ENCODE peak calls at places on chromosomes 11 and 22, in ten cellular contexts. One of them, this sample, is unnamed.

GRCh38 chr22:23511627-23512347 is 68.3 kb downstream of the IGLL1 start:
- DNase-seq in PC-3: no peak
- DNase-seq in GM06990: no peak
- DNase-seq in RWPE2: no peak
- DNase-seq in psoas muscle: no peak
- DNase-seq in brain microvascular endothelial cell: no peak
- DNase-seq in stomach: no peak
- DNase-seq in PC-9: no peak
- DNase-seq in endodermal cell: no peak
- DNase-seq in fibroblast of lung: no peak
- DNase-seq in this sample: no peak

GRCh38 chr22:37193629-37194191 is 5.7 kb upstream of the C1QTNF6 start:
- DNase-seq in endodermal cell: no peak
- DNase-seq in brain microvascular endothelial cell: no peak
- DNase-seq in PC-9: no peak
- DNase-seq in GM06990: no peak
- DNase-seq in RWPE2: peak
- DNase-seq in PC-3: no peak
- DNase-seq in psoas muscle: peak
- DNase-seq in fibroblast of lung: no peak
- DNase-seq in stomach: no peak
- DNase-seq in this sample: no peak

GRCh38 chr11:130801287-130802146 is 114.8 kb downstream of the SNX19 start:
- DNase-seq in PC-9: no peak
- DNase-seq in psoas muscle: no peak
- DNase-seq in PC-3: peak
- DNase-seq in GM06990: no peak
- DNase-seq in endodermal cell: no peak
- DNase-seq in fibroblast of lung: peak
- DNase-seq in brain microvascular endothelial cell: peak
- DNase-seq in RWPE2: no peak
- DNase-seq in stomach: no peak
- DNase-seq in this sample: peak

GRCh38 chr11:125370561-125371389 is 125.3 kb downstream of the FEZ1 start:
- DNase-seq in fibroblast of lung: no peak
- DNase-seq in GM06990: no peak
- DNase-seq in stomach: no peak
- DNase-seq in brain microvascular endothelial cell: no peak
- DNase-seq in PC-3: no peak
- DNase-seq in endodermal cell: peak
- DNase-seq in PC-9: no peak
- DNase-seq in RWPE2: no peak
- DNase-seq in psoas muscle: no peak
- DNase-seq in this sample: no peak

GRCh38 chr22:42889290-42889689 is 32.2 kb upstream of the ARFGAP3 start:
- DNase-seq in fibroblast of lung: no peak
- DNase-seq in PC-9: no peak
- DNase-seq in stomach: no peak
- DNase-seq in psoas muscle: no peak
- DNase-seq in GM06990: peak
- DNase-seq in PC-3: no peak
- DNase-seq in brain microvascular endothelial cell: no peak
- DNase-seq in endodermal cell: no peak
- DNase-seq in RWPE2: no peak
- DNase-seq in this sample: no peak

GRCh38 chr11:46006418-46007070 is 84.1 kb downstream of the LARGE2 start:
- DNase-seq in brain microvascular endothelial cell: peak
- DNase-seq in PC-9: peak
- DNase-seq in PC-3: peak
- DNase-seq in psoas muscle: no peak
- DNase-seq in GM06990: peak
- DNase-seq in endodermal cell: no peak
- DNase-seq in fibroblast of lung: peak
- DNase-seq in stomach: no peak
- DNase-seq in RWPE2: no peak
- DNase-seq in this sample: peak

GRCh38 chr11:19232910-19233503 is 7.7 kb downstream of the E2F8 start:
- DNase-seq in fibroblast of lung: peak
- DNase-seq in stomach: no peak
- DNase-seq in RWPE2: no peak
- DNase-seq in brain microvascular endothelial cell: peak
- DNase-seq in PC-9: peak
- DNase-seq in endodermal cell: no peak
- DNase-seq in PC-3: peak
- DNase-seq in GM06990: no peak
- DNase-seq in psoas muscle: no peak
- DNase-seq in this sample: peak

GRCh38 chr22:43060213-43060612 is 29.0 kb downstream of the TTLL1 start:
- DNase-seq in fibroblast of lung: peak
- DNase-seq in brain microvascular endothelial cell: no peak
- DNase-seq in stomach: peak
- DNase-seq in PC-3: peak
- DNase-seq in endodermal cell: peak
- DNase-seq in RWPE2: no peak
- DNase-seq in GM06990: peak
- DNase-seq in PC-9: no peak
- DNase-seq in psoas muscle: peak
- DNase-seq in this sample: no peak

GRCh38 chr22:42720263-42721044 is at the start of gene A4GALT:
- DNase-seq in psoas muscle: peak
- DNase-seq in endodermal cell: peak
- DNase-seq in GM06990: peak
- DNase-seq in PC-9: no peak
- DNase-seq in fibroblast of lung: no peak
- DNase-seq in PC-3: no peak
- DNase-seq in brain microvascular endothelial cell: no peak
- DNase-seq in stomach: no peak
- DNase-seq in RWPE2: no peak
- DNase-seq in this sample: no peak

GRCh38 chr11:65429724-65430405 is 7.3 kb downstream of the NEAT1 start:
- DNase-seq in brain microvascular endothelial cell: peak
- DNase-seq in PC-9: no peak
- DNase-seq in fibroblast of lung: peak
- DNase-seq in PC-3: peak
- DNase-seq in psoas muscle: peak
- DNase-seq in endodermal cell: peak
- DNase-seq in stomach: peak
- DNase-seq in RWPE2: peak
- DNase-seq in GM06990: peak
- DNase-seq in this sample: peak

GRCh38 chr11:66937334-66937733 is 20.8 kb downstream of the PC start:
- DNase-seq in brain microvascular endothelial cell: no peak
- DNase-seq in RWPE2: no peak
- DNase-seq in GM06990: no peak
- DNase-seq in PC-3: no peak
- DNase-seq in psoas muscle: no peak
- DNase-seq in fibroblast of lung: no peak
- DNase-seq in endodermal cell: no peak
- DNase-seq in PC-9: no peak
- DNase-seq in stomach: no peak
- DNase-seq in this sample: no peak

GRCh38 chr11:2265396-2265795 is 5.0 kb downstream of the ASCL2 start:
- DNase-seq in endodermal cell: peak
- DNase-seq in RWPE2: no peak
- DNase-seq in fibroblast of lung: no peak
- DNase-seq in stomach: peak
- DNase-seq in psoas muscle: peak
- DNase-seq in PC-3: no peak
- DNase-seq in PC-9: no peak
- DNase-seq in brain microvascular endothelial cell: no peak
- DNase-seq in GM06990: no peak
- DNase-seq in this sample: no peak

DNA sequence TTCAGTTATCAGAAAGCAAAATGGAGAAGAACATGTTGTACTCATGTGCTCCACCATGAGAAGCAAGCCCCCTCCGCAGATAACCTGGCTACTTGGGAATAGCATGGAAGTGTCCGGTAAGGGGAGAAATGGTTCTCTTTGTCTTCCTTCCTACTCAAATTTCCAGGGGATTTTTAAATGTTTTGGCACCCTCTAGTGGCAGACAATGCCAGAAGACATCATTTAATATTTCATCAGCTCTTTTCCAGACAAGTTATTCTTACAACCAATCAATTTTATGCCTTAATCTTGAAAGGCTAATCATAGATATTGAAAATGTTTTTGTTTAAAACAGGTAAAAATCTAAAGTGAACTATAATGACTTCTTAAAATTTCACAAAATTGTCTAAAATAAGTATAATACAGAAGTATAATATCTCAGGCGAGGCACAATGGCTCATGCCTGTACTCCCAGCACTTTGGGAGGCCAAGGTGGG is 15.7 kb downstream of the CRTAM start:
- DNase-seq in RWPE2: no peak
- DNase-seq in brain microvascular endothelial cell: peak
- DNase-seq in fibroblast of lung: peak
- DNase-seq in stomach: no peak
- DNase-seq in PC-9: peak
- DNase-seq in endodermal cell: peak
- DNase-seq in PC-3: peak
- DNase-seq in GM06990: no peak
- DNase-seq in psoas muscle: no peak
- DNase-seq in this sample: peak
- TF ChIP-seq CTCF in RWPE2: peak
- TF ChIP-seq CTCF in brain microvascular endothelial cell: peak
- TF ChIP-seq CTCF in fibroblast of lung: peak
- TF ChIP-seq CTCF in stomach: no peak
- TF ChIP-seq CTCF in PC-9: peak
- TF ChIP-seq CTCF in endodermal cell: peak
- TF ChIP-seq CTCF in PC-3: peak
- TF ChIP-seq CTCF in GM06990: peak
- TF ChIP-seq CTCF in psoas muscle: peak
- TF ChIP-seq CTCF in this sample: peak

GRCh38 chr11:77473001-77473800 is 693 bp downstream of the PAK1 start:
- DNase-seq in endodermal cell: peak
- DNase-seq in PC-3: peak
- DNase-seq in brain microvascular endothelial cell: no peak
- DNase-seq in RWPE2: no peak
- DNase-seq in stomach: peak
- DNase-seq in PC-9: peak
- DNase-seq in GM06990: peak
- DNase-seq in fibroblast of lung: peak
- DNase-seq in psoas muscle: peak
- DNase-seq in this sample: no peak
- H3K4me3 ChIP-seq in endodermal cell: peak
- H3K4me3 ChIP-seq in PC-3: peak
- H3K4me3 ChIP-seq in brain microvascular endothelial cell: peak
- H3K4me3 ChIP-seq in RWPE2: peak
- H3K4me3 ChIP-seq in stomach: peak
- H3K4me3 ChIP-seq in PC-9: peak
- H3K4me3 ChIP-seq in GM06990: peak
- H3K4me3 ChIP-seq in fibroblast of lung: peak
- H3K4me3 ChIP-seq in psoas muscle: peak
- H3K4me3 ChIP-seq in this sample: peak

GRCh38 chr22:31870890-31871289 is 73.4 kb upstream of the YWHAH start:
- DNase-seq in RWPE2: peak
- DNase-seq in PC-9: no peak
- DNase-seq in endodermal cell: no peak
- DNase-seq in GM06990: no peak
- DNase-seq in psoas muscle: no peak
- DNase-seq in PC-3: peak
- DNase-seq in fibroblast of lung: peak
- DNase-seq in stomach: no peak
- DNase-seq in brain microvascular endothelial cell: peak
- DNase-seq in this sample: peak
- TF ChIP-seq CTCF in RWPE2: peak
- TF ChIP-seq CTCF in PC-9: no peak
- TF ChIP-seq CTCF in endodermal cell: no peak
- TF ChIP-seq CTCF in GM06990: no peak
- TF ChIP-seq CTCF in psoas muscle: no peak
- TF ChIP-seq CTCF in PC-3: peak
- TF ChIP-seq CTCF in fibroblast of lung: no peak
- TF ChIP-seq CTCF in stomach: no peak
- TF ChIP-seq CTCF in brain microvascular endothelial cell: peak
- TF ChIP-seq CTCF in this sample: peak

GRCh38 chr11:108734956-108735559 is 70.2 kb downstream of the DDX10 start:
- DNase-seq in stomach: no peak
- DNase-seq in PC-9: no peak
- DNase-seq in endodermal cell: no peak
- DNase-seq in GM06990: no peak
- DNase-seq in psoas muscle: no peak
- DNase-seq in brain microvascular endothelial cell: peak
- DNase-seq in RWPE2: no peak
- DNase-seq in fibroblast of lung: peak
- DNase-seq in PC-3: peak
- DNase-seq in this sample: peak

GRCh38 chr11:108727665-108728064 is 62.8 kb downstream of the DDX10 start:
- DNase-seq in psoas muscle: no peak
- DNase-seq in brain microvascular endothelial cell: no peak
- DNase-seq in PC-9: no peak
- DNase-seq in RWPE2: no peak
- DNase-seq in endodermal cell: no peak
- DNase-seq in fibroblast of lung: no peak
- DNase-seq in stomach: no peak
- DNase-seq in PC-3: no peak
- DNase-seq in GM06990: no peak
- DNase-seq in this sample: no peak

GRCh38 chr11:108732395-108732794 is 67.5 kb downstream of the DDX10 start:
- DNase-seq in stomach: no peak
- DNase-seq in endodermal cell: no peak
- DNase-seq in brain microvascular endothelial cell: no peak
- DNase-seq in PC-9: no peak
- DNase-seq in fibroblast of lung: no peak
- DNase-seq in GM06990: no peak
- DNase-seq in psoas muscle: no peak
- DNase-seq in PC-3: no peak
- DNase-seq in RWPE2: no peak
- DNase-seq in this sample: no peak

DNA sequence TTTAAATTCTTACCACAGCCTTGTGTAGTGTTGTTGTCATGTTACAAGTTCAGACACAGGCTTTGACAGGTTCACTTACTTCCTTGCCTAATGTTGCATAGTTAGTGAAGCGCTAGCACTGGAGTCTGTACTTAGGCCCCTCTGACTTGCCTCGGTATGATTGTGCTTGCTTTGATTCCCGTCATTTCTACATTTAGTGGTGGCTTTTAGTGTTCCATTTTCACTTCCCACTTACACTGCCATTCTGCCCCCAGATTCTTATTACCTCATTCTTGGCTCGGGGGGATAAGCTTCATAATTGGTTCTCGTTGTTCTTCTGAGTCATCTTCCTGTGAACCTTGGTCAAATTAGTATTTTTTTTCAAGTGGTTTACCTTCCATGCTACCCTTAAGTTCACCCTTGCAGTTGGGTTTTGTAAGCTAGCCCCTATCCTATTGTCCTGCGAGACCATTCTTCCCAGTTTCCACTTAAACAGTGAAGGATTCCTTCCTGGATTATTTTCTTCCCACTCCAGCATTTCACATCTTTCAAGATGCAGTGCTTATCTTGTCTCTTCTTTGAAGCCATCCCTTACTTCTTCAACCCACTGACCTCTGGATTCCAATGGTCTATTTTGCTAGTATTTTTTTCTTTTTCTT is 68.7 kb downstream of the DDX10 start:
- DNase-seq in brain microvascular endothelial cell: peak
- DNase-seq in endodermal cell: no peak
- DNase-seq in stomach: no peak
- DNase-seq in RWPE2: no peak
- DNase-seq in fibroblast of lung: peak
- DNase-seq in GM06990: peak
- DNase-seq in PC-9: no peak
- DNase-seq in PC-3: peak
- DNase-seq in psoas muscle: no peak
- DNase-seq in this sample: peak
- H3K4me3 ChIP-seq in brain microvascular endothelial cell: no peak
- H3K4me3 ChIP-seq in endodermal cell: no peak
- H3K4me3 ChIP-seq in stomach: no peak
- H3K4me3 ChIP-seq in RWPE2: no peak
- H3K4me3 ChIP-seq in fibroblast of lung: no peak
- H3K4me3 ChIP-seq in GM06990: no peak
- H3K4me3 ChIP-seq in PC-9: no peak
- H3K4me3 ChIP-seq in PC-3: no peak
- H3K4me3 ChIP-seq in psoas muscle: no peak
- H3K4me3 ChIP-seq in this sample: no peak

GRCh38 chr11:8867035-8867434 is 44.0 kb upstream of the AKIP1 start:
- DNase-seq in stomach: no peak
- DNase-seq in endodermal cell: no peak
- DNase-seq in psoas muscle: no peak
- DNase-seq in PC-3: no peak
- DNase-seq in GM06990: no peak
- DNase-seq in RWPE2: no peak
- DNase-seq in PC-9: peak
- DNase-seq in fibroblast of lung: no peak
- DNase-seq in brain microvascular endothelial cell: peak
- DNase-seq in this sample: peak
- TF ChIP-seq CTCF in stomach: no peak
- TF ChIP-seq CTCF in endodermal cell: no peak
- TF ChIP-seq CTCF in psoas muscle: no peak
- TF ChIP-seq CTCF in PC-3: no peak
- TF ChIP-seq CTCF in GM06990: no peak
- TF ChIP-seq CTCF in RWPE2: no peak
- TF ChIP-seq CTCF in PC-9: no peak
- TF ChIP-seq CTCF in fibroblast of lung: no peak
- TF ChIP-seq CTCF in brain microvascular endothelial cell: no peak
- TF ChIP-seq CTCF in this sample: no peak

This sample was measured in foreskin fibroblast.